ENCODE peak calls at places on chromosomes 7 and 10, in four cellular contexts. I is effector memory CD4-positive, alpha-beta T cell; Z is heart left ventricle; D is cardiac muscle cell. Y is an unnamed sample.

GRCh38 chr10:14259696-14260595 is 70.8 kb downstream of the FRMD4A start:
- DNase-seq in I (no peak), Z (no peak), D (no peak), Y (no peak)

GRCh38 chr10:86363833-86364511 is 2.6 kb downstream of the GRID1 start:
- DNase-seq in I (no peak), Z (no peak), D (no peak), Y (no peak)

GRCh38 chr7:47627580-47628283 is 45.8 kb upstream of the TNS3 start:
- DNase-seq in I (no peak), Z (no peak), D (no peak), Y (no peak)

GRCh38 chr10:77037735-77038411 is 599.7 kb downstream of the KCNMA1 start:
- DNase-seq in I (no peak), Z (no peak), D (no peak), Y (no peak)

GRCh38 chr10:79431422-79431821 is 14.0 kb downstream of the ZCCHC24 start:
- DNase-seq in I (no peak), Z (peak; percentile 27), D (no peak), Y (no peak)

GRCh38 chr10:80320377-80320776 is 30.9 kb upstream of the MAT1A start:
- DNase-seq in I (no peak), Z (no peak), D (no peak), Y (no peak)

GRCh38 chr7:155638366-155638765 is 6.1 kb upstream of the RBM33 start:
- DNase-seq in I (no peak), Z (no peak), D (no peak), Y (no peak)

GRCh38 chr7:74266191-74266963 is 12.2 kb upstream of the RFC2 start:
- DNase-seq in I (no peak), Z (no peak), D (no peak), Y (no peak)

GRCh38 chr7:143376396-143376795 is 4.7 kb upstream of the ZYX start:
- DNase-seq in I (no peak), Z (no peak), D (no peak), Y (no peak)

GRCh38 chr7:159141660-159142059 is 3.0 kb downstream of the VIPR2 start:
- DNase-seq in I (no peak), Z (peak; percentile 65), D (no peak), Y (peak; percentile 36)

GRCh38 chr7:45987521-45988290 is 66.6 kb upstream of the IGFBP3 start:
- DNase-seq in I (no peak), Z (no peak), D (no peak), Y (no peak)

DNA sequence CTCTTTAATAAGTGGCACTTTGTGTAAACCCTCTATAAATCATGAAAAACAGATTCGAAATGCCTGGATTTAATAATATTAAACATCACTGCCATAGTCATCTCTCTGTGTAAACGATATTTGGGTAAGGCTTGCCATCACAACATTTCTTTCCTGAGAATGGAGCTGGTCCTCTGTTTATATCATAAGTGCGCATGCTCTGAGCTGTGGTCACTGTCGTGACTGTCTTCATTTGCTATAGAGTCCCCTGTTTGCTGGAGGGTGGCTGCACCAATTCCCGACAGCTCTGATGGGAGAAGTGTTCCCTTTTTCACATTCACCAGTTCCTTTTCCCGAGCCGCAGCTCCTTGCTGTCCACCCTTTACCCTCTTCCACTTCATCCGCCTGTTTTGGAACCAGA is 50.4 kb upstream of the AGMO start:
- DNase-seq in I (no peak), Z (no peak), D (no peak), Y (no peak)
- H3K4me3 ChIP-seq in I (no peak overlapping the region), Z (no peak overlapping the region), D (no peak overlapping the region), Y (no peak overlapping the region)

GRCh38 chr7:137898839-137899681 is 52.3 kb upstream of the DGKI start:
- DNase-seq in I (peak; percentile 57), Z (peak; percentile 79), D (peak; percentile 83), Y (peak; percentile 85)
- H3K4me3 ChIP-seq in I (peak overlapping the region; percentile 10), Z (peak overlapping the region; percentile 12), D (no peak overlapping the region), Y (no peak overlapping the region)

GRCh38 chr10:93062499-93063216 is 2.1 kb downstream of the CYP26C1 start:
- DNase-seq in I (peak; percentile 17), Z (no peak), D (peak; percentile 61), Y (no peak)
- H3K4me3 ChIP-seq in I (peak overlapping the region; percentile 42), Z (peak overlapping the region; percentile 27), D (peak overlapping the region; percentile 19), Y (peak overlapping the region; percentile 43)

DNA sequence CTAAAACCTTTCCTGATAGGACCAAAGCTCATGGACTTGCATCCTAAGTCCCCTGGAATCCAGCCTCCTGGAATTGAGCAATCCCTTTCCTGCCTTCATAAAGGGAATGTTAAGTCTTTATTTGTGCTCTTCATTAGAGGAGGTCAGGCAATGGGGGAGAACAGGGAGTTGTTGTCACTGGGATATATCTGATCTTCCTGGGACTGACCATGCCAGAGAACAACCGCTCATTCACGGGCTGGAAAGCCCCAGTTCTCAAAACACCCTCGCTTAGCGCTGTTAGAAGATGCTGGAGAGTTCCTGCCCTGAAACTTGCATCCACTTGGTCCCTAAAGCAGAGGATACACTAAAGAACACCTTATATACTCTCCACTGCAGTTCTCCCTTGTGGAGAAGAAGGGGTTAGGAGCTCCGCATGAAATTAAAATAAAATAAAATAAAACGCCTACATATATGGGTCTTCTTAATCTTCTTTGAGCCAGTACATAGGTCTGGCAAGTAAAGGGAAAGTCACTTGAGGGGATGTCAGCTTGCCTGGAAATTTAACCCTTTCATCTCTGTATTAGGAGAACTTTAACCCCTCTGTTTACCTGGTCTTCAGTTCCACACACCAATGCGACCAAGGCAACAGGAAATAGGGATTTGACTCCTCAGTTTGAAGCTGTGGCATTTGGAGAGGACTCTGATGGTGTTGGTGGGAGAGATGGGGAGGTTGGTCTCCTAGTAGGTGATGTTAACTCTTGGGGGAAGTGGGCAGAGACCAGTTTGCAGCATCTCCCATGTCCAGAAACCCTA is 1.2 kb downstream of the SORCS1 start:
- DNase-seq in I (no peak), Z (no peak), D (peak; percentile 21), Y (no peak)
- H3K4me3 ChIP-seq in I (no peak overlapping the region), Z (peak overlapping the region; percentile 42), D (peak overlapping the region; percentile 60), Y (peak overlapping the region; percentile 68)